ENCODE peak calls at places on chromosomes 11 and 22, in four cellular contexts. Y, A, H and M are unnamed samples.

GRCh38 chr11:27385245-27385644 is 22.2 kb upstream of the CCDC34 start:
- DNase-seq in Y (peak; percentile 28), A (no peak), H (no peak), M (peak; percentile 74)

GRCh38 chr11:45537617-45538016 is 127.8 kb downstream of the CHST1 start:
- DNase-seq in Y (no peak), A (no peak), H (no peak), M (peak; percentile 36)

GRCh38 chr11:108768370-108768769 is 103.5 kb downstream of the DDX10 start:
- DNase-seq in Y (no peak), A (no peak), H (no peak), M (no peak)

GRCh38 chr11:13210424-13210823 is 67.2 kb upstream of the BMAL1 start:
- DNase-seq in Y (peak; percentile 26), A (peak; percentile 72), H (peak; percentile 74), M (peak; percentile 80)

GRCh38 chr11:130465259-130465658 is 16.8 kb downstream of the ADAMTS15 start:
- DNase-seq in Y (no peak), A (no peak), H (no peak), M (no peak)

GRCh38 chr22:23565288-23565941 is 14.7 kb downstream of the IGLL1 start:
- DNase-seq in Y (no peak), A (no peak), H (no peak), M (peak; percentile 5)

GRCh38 chr11:121318848-121319834 is 26.6 kb downstream of the SC5D start:
- DNase-seq in Y (no peak), A (peak; percentile 80), H (peak; percentile 64), M (peak; percentile 36)

GRCh38 chr11:117443269-117444186 is 115.9 kb downstream of the CEP164 start:
- DNase-seq in Y (no peak), A (no peak), H (peak; percentile 86), M (peak; percentile 8)

GRCh38 chr22:37000676-37001534 is 18.3 kb downstream of the TST start:
- DNase-seq in Y (no peak), A (no peak), H (no peak), M (no peak)

GRCh38 chr11:45319077-45319476 is 32.9 kb upstream of the SYT13 start:
- DNase-seq in Y (no peak), A (no peak), H (no peak), M (no peak)

GRCh38 chr11:102061276-102061675 is 14.0 kb downstream of the CFAP300 start:
- DNase-seq in Y (no peak), A (peak; percentile 32), H (no peak), M (no peak)

GRCh38 chr11:6210274-6210955 is 5.1 kb downstream of the C11orf42 start:
- DNase-seq in Y (no peak), A (no peak), H (no peak), M (no peak)

GRCh38 chr11:68143310-68143689 is 22.1 kb upstream of the CHKA start:
- DNase-seq in Y (no peak), A (no peak), H (no peak), M (no peak)

GRCh38 chr11:12200359-12201015 is 90.1 kb downstream of the MICAL2 start:
- DNase-seq in Y (no peak), A (no peak), H (no peak), M (no peak)

GRCh38 chr11:58647141-58647699 is 24.8 kb downstream of the CNTF start:
- DNase-seq in Y (no peak), A (no peak), H (no peak), M (no peak)

GRCh38 chr11:38089728-38090127 is 1491.7 kb upstream of the RAG2 start:
- DNase-seq in Y (peak; percentile 63), A (no peak), H (peak; percentile 9), M (no peak)

GRCh38 chr22:32796865-32797573 is 4.5 kb upstream of the TIMP3 start:
- DNase-seq in Y (peak; percentile 66), A (peak; percentile 84), H (peak; percentile 81), M (no peak)

GRCh38 chr11:74870485-74870884 is 78.4 kb downstream of the XRRA1 start:
- DNase-seq in Y (no peak), A (peak; percentile 63), H (peak; percentile 67), M (peak; percentile 30)